ENCODE peak calls at places on chromosomes 1 and 21, in four cellular contexts. One of them, this sample, is unnamed.

GRCh38 chr1:204431310-204432184 is 19.9 kb upstream of the PPP1R15B start:
- DNase-seq in IMR-90: peak; percentile 82
- DNase-seq in CD8-positive, alpha-beta T cell: peak; percentile 85
- DNase-seq in MM.1S: peak; percentile 82
- DNase-seq in this sample: no peak

GRCh38 chr1:234925440-234926251 is 203.0 kb downstream of the TOMM20 start:
- DNase-seq in IMR-90: peak; percentile 99
- DNase-seq in MM.1S: peak; percentile 15
- DNase-seq in CD8-positive, alpha-beta T cell: peak; percentile 47
- DNase-seq in this sample: no peak

GRCh38 chr1:177927021-177927596 is 42.7 kb downstream of the SEC16B start:
- DNase-seq in MM.1S: no peak
- DNase-seq in CD8-positive, alpha-beta T cell: no peak
- DNase-seq in IMR-90: peak; percentile 97
- DNase-seq in this sample: no peak

GRCh38 chr1:91148641-91149069 is 126.8 kb upstream of the ZNF644 start:
- DNase-seq in CD8-positive, alpha-beta T cell: no peak
- DNase-seq in MM.1S: no peak
- DNase-seq in IMR-90: no peak
- DNase-seq in this sample: no peak

GRCh38 chr1:192660613-192661012 is 24.7 kb downstream of the RGS13 start:
- DNase-seq in CD8-positive, alpha-beta T cell: no peak
- DNase-seq in IMR-90: no peak
- DNase-seq in MM.1S: no peak
- DNase-seq in this sample: no peak

GRCh38 chr1:15155760-15156743 is 2.5 kb downstream of the TMEM51 start:
- DNase-seq in CD8-positive, alpha-beta T cell: no peak
- DNase-seq in MM.1S: peak; percentile 56
- DNase-seq in IMR-90: no peak
- DNase-seq in this sample: no peak

GRCh38 chr1:201552941-201553341 is 14.0 kb downstream of the NAV1 start:
- DNase-seq in MM.1S: no peak
- DNase-seq in IMR-90: peak; percentile 76
- DNase-seq in CD8-positive, alpha-beta T cell: no peak
- DNase-seq in this sample: no peak

GRCh38 chr1:214494706-214495105 is 56.7 kb downstream of the PTPN14 start:
- DNase-seq in MM.1S: no peak
- DNase-seq in IMR-90: no peak
- DNase-seq in CD8-positive, alpha-beta T cell: no peak
- DNase-seq in this sample: no peak

GRCh38 chr1:5978452-5978851 is 13.8 kb downstream of the NPHP4 start:
- DNase-seq in IMR-90: peak; percentile 6
- DNase-seq in CD8-positive, alpha-beta T cell: no peak
- DNase-seq in MM.1S: no peak
- DNase-seq in this sample: peak; percentile 54

GRCh38 chr1:75170981-75171380 is 36.8 kb downstream of the LHX8 start:
- DNase-seq in MM.1S: no peak
- DNase-seq in IMR-90: no peak
- DNase-seq in CD8-positive, alpha-beta T cell: no peak
- DNase-seq in this sample: no peak

GRCh38 chr1:41840592-41841246 is 78.0 kb downstream of the HIVEP3 start:
- DNase-seq in IMR-90: no peak
- DNase-seq in CD8-positive, alpha-beta T cell: no peak
- DNase-seq in MM.1S: no peak
- DNase-seq in this sample: no peak

GRCh38 chr21:15894596-15894995 is 164.8 kb downstream of the USP25 start:
- DNase-seq in CD8-positive, alpha-beta T cell: no peak
- DNase-seq in IMR-90: peak; percentile 38
- DNase-seq in MM.1S: no peak
- DNase-seq in this sample: no peak

GRCh38 chr1:71031426-71031825 is 16.2 kb downstream of the PTGER3 start:
- DNase-seq in IMR-90: peak; percentile 11
- DNase-seq in CD8-positive, alpha-beta T cell: no peak
- DNase-seq in MM.1S: no peak
- DNase-seq in this sample: no peak

GRCh38 chr1:186165303-186165702 is 209.8 kb downstream of the TPR start:
- DNase-seq in IMR-90: peak; percentile 13
- DNase-seq in MM.1S: no peak
- DNase-seq in CD8-positive, alpha-beta T cell: no peak
- DNase-seq in this sample: no peak

DNA sequence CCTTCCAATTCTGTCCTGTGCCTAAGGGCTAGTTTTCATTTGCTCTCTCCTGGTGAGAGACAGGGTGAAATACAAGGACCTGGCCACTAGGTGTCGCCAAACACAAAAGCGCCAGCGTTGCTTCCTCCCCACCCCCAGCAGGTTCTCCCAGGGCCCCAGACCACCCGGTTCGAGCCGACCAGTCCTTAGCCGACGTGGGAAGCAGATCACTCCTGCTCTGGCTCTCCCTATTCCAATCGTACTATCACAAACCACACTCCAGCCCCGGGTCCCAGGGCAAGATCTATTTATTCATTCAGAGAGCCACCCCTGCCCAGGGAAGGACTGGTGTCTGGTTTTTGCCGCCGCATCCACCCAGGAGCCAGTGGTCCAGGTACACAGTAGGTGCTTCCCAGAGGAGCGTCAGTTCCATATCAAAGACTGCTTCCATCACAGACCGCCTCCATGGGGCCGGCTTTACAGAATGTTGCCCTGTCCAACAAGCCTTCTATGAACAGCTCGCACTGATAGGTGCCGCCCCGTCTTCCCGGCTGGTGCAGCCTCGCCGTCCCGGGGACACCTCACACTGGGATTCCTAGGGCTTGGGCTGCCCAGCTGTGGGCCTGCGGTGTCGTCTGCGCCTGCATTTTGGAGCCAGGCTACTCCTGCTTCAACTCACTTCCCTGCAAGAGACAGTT is 35.0 kb downstream of the CTNNBIP1 start:
- DNase-seq in IMR-90: peak; percentile 67
- DNase-seq in CD8-positive, alpha-beta T cell: peak; percentile 82
- DNase-seq in MM.1S: peak; percentile 67
- DNase-seq in this sample: no peak
- H3K4me3 ChIP-seq in IMR-90: no peak overlapping the region
- H3K4me3 ChIP-seq in CD8-positive, alpha-beta T cell: no peak overlapping the region
- H3K4me3 ChIP-seq in MM.1S: peak overlapping the region; percentile 8
- H3K4me3 ChIP-seq in this sample: no peak overlapping the region

GRCh38 chr1:231421971-231422797 is at the start of gene EGLN1:
- DNase-seq in CD8-positive, alpha-beta T cell: peak; percentile 91
- DNase-seq in MM.1S: peak; percentile 95
- DNase-seq in IMR-90: peak; percentile 88
- DNase-seq in this sample: peak; percentile 72

GRCh38 chr1:231421616-231421970 is 494 bp downstream of the EGLN1 start:
- DNase-seq in MM.1S: peak; percentile 63
- DNase-seq in CD8-positive, alpha-beta T cell: no peak
- DNase-seq in IMR-90: peak; percentile 43
- DNase-seq in this sample: no peak

GRCh38 chr1:231424950-231425805 is 3.1 kb upstream of the EGLN1 start:
- DNase-seq in IMR-90: no peak
- DNase-seq in CD8-positive, alpha-beta T cell: no peak
- DNase-seq in MM.1S: no peak
- DNase-seq in this sample: no peak

GRCh38 chr1:231422798-231423309 is 767 bp upstream of the EGLN1 start:
- DNase-seq in MM.1S: no peak
- DNase-seq in CD8-positive, alpha-beta T cell: no peak
- DNase-seq in IMR-90: no peak
- DNase-seq in this sample: no peak

DNA sequence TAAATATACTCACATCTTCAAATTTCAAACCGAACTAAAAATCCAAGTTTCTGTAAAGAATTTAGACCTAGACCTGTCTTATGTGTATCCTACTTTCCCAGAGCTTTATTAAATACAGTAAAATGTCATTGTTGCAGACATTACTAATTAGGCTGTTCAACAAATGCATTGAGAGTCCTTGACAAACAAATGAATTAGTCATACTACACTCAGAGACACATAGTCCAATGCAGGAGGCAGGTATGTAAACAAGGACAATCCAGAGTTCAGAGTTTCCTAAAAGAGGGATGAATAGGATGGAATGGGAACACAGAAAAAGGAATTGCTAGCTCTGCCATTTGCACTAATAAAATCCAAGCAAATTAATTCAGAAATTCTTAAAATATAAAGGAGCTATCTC is 1.6 kb upstream of the EGLN1 start:
- DNase-seq in IMR-90: no peak
- DNase-seq in CD8-positive, alpha-beta T cell: no peak
- DNase-seq in MM.1S: no peak
- DNase-seq in this sample: no peak
- H3K4me3 ChIP-seq in IMR-90: no peak overlapping the region
- H3K4me3 ChIP-seq in CD8-positive, alpha-beta T cell: no peak overlapping the region
- H3K4me3 ChIP-seq in MM.1S: no peak overlapping the region
- H3K4me3 ChIP-seq in this sample: no peak overlapping the region

GRCh38 chr1:60394436-60394835 is 320.9 kb upstream of the C1orf87 start:
- DNase-seq in IMR-90: no peak
- DNase-seq in MM.1S: no peak
- DNase-seq in CD8-positive, alpha-beta T cell: no peak
- DNase-seq in this sample: no peak
- H3K4me3 ChIP-seq in IMR-90: no peak overlapping the region
- H3K4me3 ChIP-seq in MM.1S: no peak overlapping the region
- H3K4me3 ChIP-seq in CD8-positive, alpha-beta T cell: no peak overlapping the region
- H3K4me3 ChIP-seq in this sample: no peak overlapping the region

GRCh38 chr1:32719681-32720275 is 17.2 kb upstream of the SYNC start:
- DNase-seq in CD8-positive, alpha-beta T cell: no peak
- DNase-seq in IMR-90: no peak
- DNase-seq in MM.1S: no peak
- DNase-seq in this sample: no peak

GRCh38 chr1:32715901-32716311 is 13.3 kb upstream of the SYNC start:
- DNase-seq in IMR-90: no peak
- DNase-seq in CD8-positive, alpha-beta T cell: no peak
- DNase-seq in MM.1S: no peak
- DNase-seq in this sample: no peak

GRCh38 chr1:32718527-32718926 is 16.0 kb upstream of the SYNC start:
- DNase-seq in MM.1S: no peak
- DNase-seq in CD8-positive, alpha-beta T cell: no peak
- DNase-seq in IMR-90: no peak
- DNase-seq in this sample: no peak

GRCh38 chr1:32716312-32717126 is 13.9 kb upstream of the SYNC start:
- DNase-seq in IMR-90: no peak
- DNase-seq in MM.1S: peak; percentile 96
- DNase-seq in CD8-positive, alpha-beta T cell: no peak
- DNase-seq in this sample: peak; percentile 98

DNA sequence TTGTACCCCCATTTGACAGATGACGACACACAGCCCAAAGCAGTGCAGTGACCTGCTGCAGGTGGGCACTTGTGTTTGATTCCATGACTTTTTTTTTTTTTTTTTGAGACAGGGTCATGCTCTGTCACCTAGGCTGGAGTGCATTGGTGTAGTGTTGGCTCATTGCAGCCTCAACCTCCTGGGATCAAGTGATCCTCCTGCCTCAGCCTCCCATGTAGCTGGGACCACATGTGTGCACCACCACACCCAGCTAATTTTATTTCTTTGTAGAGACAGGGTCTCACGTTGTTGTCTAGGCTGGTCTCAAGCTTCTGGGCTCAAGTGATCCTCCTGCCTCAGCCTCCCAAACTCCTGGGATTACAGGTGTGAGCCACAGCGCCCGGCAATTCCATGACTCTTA is 14.9 kb upstream of the SYNC start:
- DNase-seq in MM.1S: no peak
- DNase-seq in CD8-positive, alpha-beta T cell: no peak
- DNase-seq in IMR-90: no peak
- DNase-seq in this sample: no peak
- H3K4me3 ChIP-seq in MM.1S: no peak overlapping the region
- H3K4me3 ChIP-seq in CD8-positive, alpha-beta T cell: no peak overlapping the region
- H3K4me3 ChIP-seq in IMR-90: no peak overlapping the region
- H3K4me3 ChIP-seq in this sample: no peak overlapping the region

GRCh38 chr1:171185064-171185463 is at the start of gene FMO2:
- DNase-seq in CD8-positive, alpha-beta T cell: no peak
- DNase-seq in MM.1S: no peak
- DNase-seq in IMR-90: no peak
- DNase-seq in this sample: no peak
- H3K4me3 ChIP-seq in CD8-positive, alpha-beta T cell: no peak within 1 kb of the TSS
- H3K4me3 ChIP-seq in MM.1S: no peak within 1 kb of the TSS
- H3K4me3 ChIP-seq in IMR-90: peak within 1 kb of the TSS; percentile 18
- H3K4me3 ChIP-seq in this sample: no peak within 1 kb of the TSS

GRCh38 chr1:155032886-155033285 is 695 bp downstream of the DCST2 start:
- DNase-seq in MM.1S: no peak
- DNase-seq in IMR-90: no peak
- DNase-seq in CD8-positive, alpha-beta T cell: no peak
- DNase-seq in this sample: no peak

GRCh38 chr1:155030243-155030795 is 3.3 kb downstream of the DCST2 start:
- DNase-seq in IMR-90: no peak
- DNase-seq in MM.1S: no peak
- DNase-seq in CD8-positive, alpha-beta T cell: no peak
- DNase-seq in this sample: no peak

GRCh38 chr1:155033524-155033923 is at the start of the genes DCST1 and DCST2:
- DNase-seq in CD8-positive, alpha-beta T cell: no peak
- DNase-seq in MM.1S: no peak
- DNase-seq in IMR-90: no peak
- DNase-seq in this sample: no peak

GRCh38 chr1:155029513-155030242 is 3.9 kb downstream of the DCST2 start:
- DNase-seq in MM.1S: no peak
- DNase-seq in CD8-positive, alpha-beta T cell: no peak
- DNase-seq in IMR-90: no peak
- DNase-seq in this sample: no peak

DNA sequence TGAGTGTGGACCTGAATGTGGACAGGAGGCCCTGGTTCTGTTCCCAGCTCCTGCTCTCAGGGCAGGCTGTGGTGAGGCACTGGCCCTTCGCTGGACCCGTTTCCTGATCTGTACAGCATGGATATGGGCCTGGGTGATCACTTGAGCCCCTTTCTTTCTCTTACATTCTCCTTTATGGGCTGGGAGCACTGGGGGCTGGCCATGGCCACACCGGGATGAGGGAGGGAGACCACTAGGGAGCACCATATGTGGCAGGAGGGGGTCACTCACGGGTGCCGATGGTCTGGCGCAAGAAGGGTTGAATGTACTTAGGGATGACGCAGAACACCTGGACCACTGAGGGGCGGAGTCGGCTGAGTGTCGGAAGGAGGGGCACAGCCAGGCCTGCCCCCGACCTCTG is 2.7 kb downstream of the DCST2 start:
- DNase-seq in MM.1S: no peak
- DNase-seq in IMR-90: no peak
- DNase-seq in CD8-positive, alpha-beta T cell: no peak
- DNase-seq in this sample: no peak
- H3K4me3 ChIP-seq in MM.1S: no peak overlapping the region
- H3K4me3 ChIP-seq in IMR-90: no peak overlapping the region
- H3K4me3 ChIP-seq in CD8-positive, alpha-beta T cell: no peak overlapping the region
- H3K4me3 ChIP-seq in this sample: no peak overlapping the region

GRCh38 chr1:65687435-65688214 is 105.1 kb upstream of the PDE4B start:
- DNase-seq in IMR-90: peak; percentile 60
- DNase-seq in MM.1S: peak; percentile 65
- DNase-seq in CD8-positive, alpha-beta T cell: peak; percentile 87
- DNase-seq in this sample: no peak
- H3K4me3 ChIP-seq in IMR-90: no peak overlapping the region
- H3K4me3 ChIP-seq in MM.1S: no peak overlapping the region
- H3K4me3 ChIP-seq in CD8-positive, alpha-beta T cell: no peak overlapping the region
- H3K4me3 ChIP-seq in this sample: no peak overlapping the region

GRCh38 chr1:62420214-62420613 is 16.6 kb upstream of the USP1 start:
- DNase-seq in CD8-positive, alpha-beta T cell: no peak
- DNase-seq in MM.1S: no peak
- DNase-seq in IMR-90: no peak
- DNase-seq in this sample: no peak

GRCh38 chr1:62417351-62417999 is 19.4 kb upstream of the USP1 start:
- DNase-seq in CD8-positive, alpha-beta T cell: no peak
- DNase-seq in MM.1S: no peak
- DNase-seq in IMR-90: peak; percentile 52
- DNase-seq in this sample: no peak

GRCh38 chr1:62415687-62416086 is 21.2 kb upstream of the USP1 start:
- DNase-seq in CD8-positive, alpha-beta T cell: no peak
- DNase-seq in MM.1S: no peak
- DNase-seq in IMR-90: no peak
- DNase-seq in this sample: no peak
- H3K4me3 ChIP-seq in CD8-positive, alpha-beta T cell: no peak overlapping the region
- H3K4me3 ChIP-seq in MM.1S: no peak overlapping the region
- H3K4me3 ChIP-seq in IMR-90: no peak overlapping the region
- H3K4me3 ChIP-seq in this sample: no peak overlapping the region